ENCODE peak calls at places on chromosomes 12 and 14, in ten cellular contexts. U is mesothelial cell of epicardium; J is AG20443; W is right cardiac atrium; F is foreskin melanocyte; T is body of pancreas; Z is PC-3; Q is activated CD4-positive, alpha-beta T cell treated with anti-CD3 and anti-CD28 coated beads, Interleukin-2, amount 10 ng/mL, durations not matched to agents 7 days and 5 days; E is globus pallidus; Y is neural progenitor cell. K is an unnamed sample.

GRCh38 chr14:99884834-99885648 is 91.8 kb downstream of the EML1 start:
- DNase-seq in E (peak; percentile 79), Q (peak; percentile 49), Y (peak; percentile 76), U (no peak), Z (peak; percentile 76), F (peak; percentile 45), T (peak; percentile 25), J (peak; percentile 70), W (peak; percentile 18), K (peak; percentile 46)

GRCh38 chr12:119169150-119169549 is 9.6 kb upstream of the HSPB8 start:
- DNase-seq in Y (no peak), E (no peak), J (no peak), F (no peak), U (no peak), W (no peak), Q (no peak), T (no peak), Z (peak; percentile 27), K (no peak)

GRCh38 chr12:109627633-109628032 is 54.0 kb downstream of the MVK start:
- DNase-seq in W (no peak), U (no peak), Z (no peak), F (no peak), Q (no peak), J (no peak), E (no peak), Y (no peak), T (no peak), K (no peak)

GRCh38 chr14:72894623-72895378 is 900 bp upstream of the DPF3 start:
- DNase-seq in Q (no peak), Z (peak; percentile 55), Y (peak; percentile 59), W (no peak), F (no peak), T (peak; percentile 33), E (no peak), U (no peak), J (peak; percentile 21), K (peak; percentile 23)

GRCh38 chr14:104860414-104860813 is 4.7 kb upstream of the CEP170B start:
- DNase-seq in E (no peak), U (no peak), J (no peak), F (no peak), Y (no peak), W (no peak), Z (no peak), Q (no peak), T (no peak), K (no peak)

GRCh38 chr14:79318371-79318770 is 892.9 kb downstream of the DIO2 start:
- DNase-seq in Z (no peak), Q (no peak), J (no peak), W (no peak), U (no peak), Y (no peak), F (no peak), T (no peak), E (no peak), K (no peak)

GRCh38 chr12:106142591-106143261 is 4.0 kb upstream of the NUAK1 start:
- DNase-seq in E (no peak), J (no peak), W (no peak), T (no peak), Z (no peak), U (no peak), Y (no peak), F (no peak), Q (no peak), K (no peak)

GRCh38 chr12:99260597-99260996 is 387.0 kb upstream of the GARIN6 start:
- DNase-seq in U (no peak), E (no peak), F (peak; percentile 51), Z (no peak), J (no peak), T (no peak), Q (no peak), Y (no peak), W (no peak), K (no peak)

GRCh38 chr14:53285806-53286205 is 132.7 kb upstream of the DDHD1 start:
- DNase-seq in F (peak; percentile 8), Y (no peak), Q (no peak), U (no peak), T (no peak), J (no peak), Z (peak; percentile 44), W (no peak), E (no peak), K (no peak)

K was measured in testis.